ENCODE peak calls at places on chromosomes 13 and 19, in eight cellular contexts. J is colonic mucosa, W is esophagus muscularis mucosa, G is heart left ventricle, N is Calu3, K is GM13977, F is foreskin fibroblast, M is brain microvascular endothelial cell. P is an unnamed sample.

GRCh38 chr13:112444001-112444311 is 67.8 kb downstream of the SPACA7 start:
- DNase-seq in J (peak), G (peak), M (peak), N (peak), W (peak), K (peak), F (peak), P (peak)

GRCh38 chr13:113968463-113969310 is 5.2 kb downstream of the C13orf46 start:
- DNase-seq in F (no peak), W (no peak), N (no peak), J (no peak), G (peak), K (no peak), M (no peak), P (no peak)

GRCh38 chr13:29901714-29902631 is 51.6 kb upstream of the UBL3 start:
- DNase-seq in M (peak), J (peak), K (no peak), F (peak), G (no peak), W (no peak), N (peak), P (peak)

GRCh38 chr13:77894743-77895142 is 23.9 kb downstream of the EDNRB start:
- DNase-seq in M (no peak), J (no peak), N (no peak), W (no peak), K (no peak), G (no peak), F (no peak), P (no peak)

GRCh38 chr13:19726611-19727010 is 56.1 kb downstream of the PSPC1 start:
- DNase-seq in W (no peak), K (no peak), M (no peak), F (no peak), N (no peak), G (no peak), J (no peak), P (no peak)

GRCh38 chr13:85197431-85197830 is 601.8 kb downstream of the SLITRK6 start:
- DNase-seq in J (no peak), N (no peak), W (no peak), G (no peak), M (no peak), F (no peak), K (no peak), P (no peak)

GRCh38 chr19:29945017-29945416 is 3.0 kb downstream of the URI1 start:
- DNase-seq in N (no peak), M (no peak), J (no peak), W (no peak), F (peak), K (no peak), G (no peak), P (no peak)

GRCh38 chr13:98473135-98473791 is 103.6 kb downstream of the STK24 start:
- DNase-seq in J (no peak), W (no peak), K (no peak), F (no peak), G (peak), M (no peak), N (no peak), P (no peak)

GRCh38 chr13:27131202-27131623 is 40.4 kb downstream of the USP12 start:
- DNase-seq in F (peak), N (peak), M (no peak), J (peak), K (peak), W (no peak), G (no peak), P (no peak)

GRCh38 chr13:45615501-45616101 is at the start of gene ERICH6B:
- DNase-seq in W (no peak), K (no peak), M (peak), N (no peak), J (no peak), G (no peak), F (peak), P (peak)

GRCh38 chr19:939922-940321 is 14.1 kb downstream of the ARID3A start:
- DNase-seq in K (no peak), W (no peak), F (no peak), N (no peak), M (no peak), G (no peak), J (no peak), P (no peak)

GRCh38 chr19:942133-942645 is 16.4 kb downstream of the ARID3A start:
- DNase-seq in W (no peak), F (no peak), K (no peak), J (no peak), G (no peak), M (no peak), N (no peak), P (no peak)

GRCh38 chr19:939439-939838 is 13.6 kb downstream of the ARID3A start:
- DNase-seq in K (no peak), J (no peak), N (no peak), W (no peak), F (no peak), M (no peak), G (no peak), P (no peak)

GRCh38 chr19:941292-942132 is 15.7 kb downstream of the ARID3A start:
- DNase-seq in J (no peak), N (no peak), W (no peak), F (no peak), G (no peak), K (no peak), M (no peak), P (no peak)

GRCh38 chr19:940591-941291 is 14.9 kb downstream of the ARID3A start:
- DNase-seq in G (peak), M (no peak), N (peak), J (peak), F (peak), W (no peak), K (peak), P (no peak)
- TF ChIP-seq CTCF in G (no peak), M (no peak), N (no peak), J (no peak), F (no peak), W (no peak), K (peak), P (no peak)

DNA sequence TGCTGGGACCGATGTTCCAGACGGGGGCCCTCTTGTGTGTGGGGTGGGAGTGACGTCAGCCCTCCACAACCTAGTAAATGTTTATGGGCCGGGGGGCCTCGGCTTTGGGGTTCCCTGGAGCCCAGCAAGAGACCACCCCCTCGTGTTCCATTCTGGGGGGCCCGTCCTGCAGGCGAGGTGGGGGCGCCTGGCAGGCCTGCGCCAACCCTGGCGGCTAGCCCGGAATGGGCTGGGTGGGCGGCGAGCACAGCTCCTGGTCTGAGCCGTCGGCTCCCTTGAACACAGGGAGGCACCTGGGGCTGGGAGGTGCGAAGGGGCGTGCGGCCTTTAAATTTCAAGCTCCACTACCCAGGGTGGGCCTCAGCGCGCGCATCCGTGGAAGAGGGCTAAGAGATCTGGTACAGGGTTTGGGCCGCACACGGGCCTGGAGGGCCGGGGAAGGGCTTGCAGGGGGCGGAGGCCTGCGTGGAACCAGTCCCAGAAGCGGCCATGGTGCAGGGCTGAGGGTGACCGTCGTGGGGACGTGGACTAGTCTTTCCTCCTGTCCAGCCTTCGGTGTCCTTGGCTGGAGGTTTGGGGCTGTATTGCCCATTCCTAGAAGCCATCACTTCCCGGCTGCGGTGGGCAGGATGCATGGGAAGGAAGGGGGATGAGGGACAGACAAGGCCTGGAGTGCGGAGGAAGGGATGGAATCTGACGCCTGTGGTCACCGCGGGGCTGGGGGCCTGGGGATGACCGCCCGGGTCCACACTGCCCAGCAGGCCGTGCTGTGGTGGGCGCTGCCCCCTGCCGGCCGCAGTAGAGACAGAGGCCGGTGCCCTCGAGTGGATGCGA is 11.4 kb downstream of the NDUFA11 start:
- DNase-seq in W (no peak), G (no peak), N (peak), J (peak), K (peak), M (peak), F (peak), P (no peak)
- TF ChIP-seq CTCF in W (peak), G (peak), N (peak), J (peak), K (peak), M (peak), F (peak), P (peak)

GRCh38 chr19:41366089-41366488 is 2.1 kb upstream of the B9D2 start:
- DNase-seq in N (peak), K (peak), W (no peak), F (no peak), J (no peak), M (no peak), G (no peak), P (no peak)
- TF ChIP-seq CTCF in N (peak), K (peak), W (no peak), F (no peak), J (no peak), M (peak), G (no peak), P (peak)

DNA sequence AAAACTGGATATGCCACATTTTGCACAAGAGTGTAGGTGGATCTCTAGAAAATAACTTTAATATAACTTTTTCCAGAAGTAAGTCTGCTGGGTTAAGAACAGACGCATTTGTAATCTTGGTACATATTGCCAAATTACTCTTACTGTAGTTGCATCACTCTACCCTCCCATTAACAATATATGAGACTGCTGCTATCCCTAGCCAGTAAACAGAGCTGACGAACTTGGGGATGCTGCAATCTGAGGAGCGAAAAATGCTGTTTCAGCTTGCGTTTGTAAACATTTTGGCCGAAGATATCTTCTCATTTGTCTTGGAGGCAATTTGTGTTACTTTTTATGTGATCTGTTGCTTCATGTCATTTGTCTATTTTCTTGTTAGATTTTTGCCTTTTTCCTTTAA is 1482.7 kb downstream of the OLFM4 start:
- DNase-seq in M (no peak), W (no peak), F (no peak), J (no peak), K (no peak), G (no peak), N (no peak), P (no peak)
- TF ChIP-seq CTCF in M (no peak), W (no peak), F (no peak), J (no peak), K (no peak), G (no peak), N (no peak), P (no peak)

GRCh38 chr19:32223595-32224370 is 121.6 kb upstream of the ZNF507 start:
- DNase-seq in F (no peak), J (no peak), W (no peak), G (no peak), M (no peak), K (no peak), N (no peak), P (no peak)

GRCh38 chr19:32230441-32230840 is 115.0 kb upstream of the ZNF507 start:
- DNase-seq in K (no peak), G (no peak), M (no peak), W (peak), N (no peak), J (no peak), F (no peak), P (no peak)

GRCh38 chr19:32224371-32225244 is 120.8 kb upstream of the ZNF507 start:
- DNase-seq in K (peak), F (peak), G (peak), N (peak), J (peak), W (no peak), M (peak), P (peak)

GRCh38 chr19:32231020-32231419 is 114.4 kb upstream of the ZNF507 start:
- DNase-seq in G (no peak), N (no peak), M (no peak), F (no peak), K (no peak), W (peak), J (no peak), P (no peak)

GRCh38 chr19:32227561-32228165 is 117.7 kb upstream of the ZNF507 start:
- DNase-seq in G (no peak), J (no peak), F (no peak), K (no peak), W (no peak), N (no peak), M (no peak), P (no peak)
- TF ChIP-seq CTCF in G (no peak), J (no peak), F (no peak), K (no peak), W (no peak), N (no peak), M (no peak), P (no peak)

GRCh38 chr19:39276740-39277139 is 8.5 kb downstream of the IFNL2 start:
- DNase-seq in M (no peak), K (no peak), J (no peak), F (no peak), W (no peak), N (no peak), G (no peak), P (no peak)

GRCh38 chr19:39284032-39284431 is 12.2 kb upstream of the IFNL1 start:
- DNase-seq in M (no peak), W (no peak), F (no peak), J (no peak), K (no peak), N (no peak), G (no peak), P (no peak)

GRCh38 chr19:39277598-39277997 is 9.4 kb downstream of the IFNL2 start:
- DNase-seq in J (no peak), G (no peak), K (no peak), F (no peak), M (peak), W (no peak), N (peak), P (no peak)

DNA sequence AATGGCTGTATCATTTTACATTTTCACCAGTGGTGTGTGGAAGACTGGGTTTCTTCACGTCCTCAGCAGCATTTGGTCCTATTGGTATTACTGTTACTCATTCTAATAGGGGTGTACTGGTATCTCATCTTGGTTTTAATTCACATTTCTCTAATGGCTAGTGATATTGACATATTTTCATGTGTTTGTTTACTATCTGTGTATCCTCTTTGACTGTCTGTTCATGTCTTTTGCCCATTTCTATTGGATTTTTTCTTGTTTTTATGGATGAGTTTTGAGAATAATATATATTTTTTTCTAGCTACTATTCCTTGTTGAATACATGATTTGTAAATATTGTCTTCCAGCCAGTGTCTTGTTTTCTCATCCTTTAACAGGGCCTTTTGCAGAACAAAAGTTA is 13.8 kb downstream of the IFNL2 start:
- DNase-seq in G (no peak), W (no peak), M (no peak), J (no peak), F (no peak), K (no peak), N (no peak), P (no peak)
- TF ChIP-seq CTCF in G (no peak), W (no peak), M (no peak), J (no peak), F (no peak), K (no peak), N (no peak), P (no peak)

GRCh38 chr13:110006304-110006703 is 219.9 kb upstream of the IRS2 start:
- DNase-seq in K (no peak), W (no peak), M (no peak), N (peak), G (peak), F (no peak), J (no peak), P (peak)
- TF ChIP-seq CTCF in K (no peak), W (no peak), M (no peak), N (no peak), G (no peak), F (no peak), J (no peak), P (no peak)

DNA sequence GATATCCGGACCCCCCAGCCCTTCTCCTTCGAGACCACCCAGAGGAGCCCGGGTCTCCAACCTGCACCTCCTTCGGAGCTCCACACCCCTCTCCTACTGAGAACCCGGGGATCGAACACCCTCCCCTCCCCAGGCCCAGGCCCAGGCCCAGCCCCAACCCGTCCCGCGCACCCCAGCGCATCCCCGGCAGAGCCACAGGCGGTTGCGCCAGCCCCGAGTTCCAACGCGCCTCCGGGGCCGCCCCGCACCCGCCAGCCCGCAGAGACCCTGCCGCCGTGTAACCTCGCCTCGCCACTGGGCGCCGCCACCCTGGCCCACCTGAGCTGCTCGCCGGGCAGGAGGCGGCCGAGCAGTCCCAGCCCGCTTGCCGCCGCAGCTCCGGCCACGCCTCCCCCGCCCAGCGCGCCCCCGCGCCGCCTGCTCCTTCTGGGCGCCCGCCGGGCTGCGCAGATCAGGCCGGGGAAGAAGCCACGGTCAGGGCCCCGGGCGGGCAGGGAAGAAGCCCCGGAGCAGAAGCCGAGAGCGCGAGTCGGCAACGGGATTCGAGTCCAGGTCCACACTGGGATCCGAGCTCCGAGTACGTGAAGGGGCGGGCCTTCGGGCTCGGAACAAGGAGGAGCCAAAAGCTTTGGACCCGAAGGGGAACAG is at the start of gene MBOAT7:
- DNase-seq in J (no peak), N (peak), F (no peak), G (no peak), M (no peak), K (peak), W (no peak), P (no peak)
- TF ChIP-seq CTCF in J (no peak), N (peak), F (no peak), G (no peak), M (peak), K (peak), W (no peak), P (peak)

P was measured in HFFc6.